ENCODE peak calls at places on chromosomes 16 and 17, in ten cellular contexts. One of them, this sample, is unnamed.

GRCh38 chr17:83103200-83103937 is 24.0 kb downstream of the METRNL start:
- DNase-seq in AG20443: no peak
- DNase-seq in GM23248: peak
- DNase-seq in epithelial cell of esophagus: no peak
- DNase-seq in NCI-H460: peak
- DNase-seq in Peyer's patch: no peak
- DNase-seq in stomach: peak
- DNase-seq in GM12892: no peak
- DNase-seq in naive thymus-derived CD8-positive, alpha-beta T cell: no peak
- DNase-seq in activated naive CD8-positive, alpha-beta T cell treated with anti-CD3 and anti-CD28 coated beads, Interleukin-2, amount 50 U/mL, for 24 hours: peak
- DNase-seq in this sample: no peak

GRCh38 chr17:55267777-55268648 is 3.3 kb downstream of the HLF start:
- DNase-seq in AG20443: no peak
- DNase-seq in GM23248: no peak
- DNase-seq in epithelial cell of esophagus: no peak
- DNase-seq in NCI-H460: no peak
- DNase-seq in Peyer's patch: no peak
- DNase-seq in stomach: no peak
- DNase-seq in GM12892: no peak
- DNase-seq in naive thymus-derived CD8-positive, alpha-beta T cell: no peak
- DNase-seq in activated naive CD8-positive, alpha-beta T cell treated with anti-CD3 and anti-CD28 coated beads, Interleukin-2, amount 50 U/mL, for 24 hours: no peak
- DNase-seq in this sample: no peak

GRCh38 chr17:44159519-44160210 is 10.8 kb upstream of the ASB16 start:
- DNase-seq in AG20443: no peak
- DNase-seq in GM23248: no peak
- DNase-seq in epithelial cell of esophagus: no peak
- DNase-seq in NCI-H460: no peak
- DNase-seq in Peyer's patch: no peak
- DNase-seq in stomach: no peak
- DNase-seq in GM12892: no peak
- DNase-seq in naive thymus-derived CD8-positive, alpha-beta T cell: no peak
- DNase-seq in activated naive CD8-positive, alpha-beta T cell treated with anti-CD3 and anti-CD28 coated beads, Interleukin-2, amount 50 U/mL, for 24 hours: no peak
- DNase-seq in this sample: peak

GRCh38 chr16:17829826-17830225 is 359.1 kb upstream of the XYLT1 start:
- DNase-seq in AG20443: no peak
- DNase-seq in GM23248: peak
- DNase-seq in epithelial cell of esophagus: no peak
- DNase-seq in NCI-H460: no peak
- DNase-seq in Peyer's patch: no peak
- DNase-seq in stomach: no peak
- DNase-seq in GM12892: no peak
- DNase-seq in naive thymus-derived CD8-positive, alpha-beta T cell: no peak
- DNase-seq in activated naive CD8-positive, alpha-beta T cell treated with anti-CD3 and anti-CD28 coated beads, Interleukin-2, amount 50 U/mL, for 24 hours: no peak
- DNase-seq in this sample: no peak

GRCh38 chr17:14205992-14206461 is 30.6 kb downstream of the CDRT15 start:
- DNase-seq in AG20443: no peak
- DNase-seq in GM23248: no peak
- DNase-seq in epithelial cell of esophagus: peak
- DNase-seq in NCI-H460: peak
- DNase-seq in Peyer's patch: no peak
- DNase-seq in stomach: peak
- DNase-seq in GM12892: no peak
- DNase-seq in naive thymus-derived CD8-positive, alpha-beta T cell: peak
- DNase-seq in activated naive CD8-positive, alpha-beta T cell treated with anti-CD3 and anti-CD28 coated beads, Interleukin-2, amount 50 U/mL, for 24 hours: peak
- DNase-seq in this sample: peak

GRCh38 chr17:46147167-46147749 is 46.0 kb downstream of the KANSL1 start:
- DNase-seq in AG20443: no peak
- DNase-seq in GM23248: no peak
- DNase-seq in epithelial cell of esophagus: no peak
- DNase-seq in NCI-H460: no peak
- DNase-seq in Peyer's patch: no peak
- DNase-seq in stomach: no peak
- DNase-seq in GM12892: no peak
- DNase-seq in naive thymus-derived CD8-positive, alpha-beta T cell: no peak
- DNase-seq in activated naive CD8-positive, alpha-beta T cell treated with anti-CD3 and anti-CD28 coated beads, Interleukin-2, amount 50 U/mL, for 24 hours: peak
- DNase-seq in this sample: no peak

GRCh38 chr17:38572665-38573365 is 32.9 kb downstream of the SRCIN1 start:
- DNase-seq in AG20443: peak
- DNase-seq in GM23248: peak
- DNase-seq in epithelial cell of esophagus: no peak
- DNase-seq in NCI-H460: no peak
- DNase-seq in Peyer's patch: no peak
- DNase-seq in stomach: peak
- DNase-seq in GM12892: peak
- DNase-seq in naive thymus-derived CD8-positive, alpha-beta T cell: peak
- DNase-seq in activated naive CD8-positive, alpha-beta T cell treated with anti-CD3 and anti-CD28 coated beads, Interleukin-2, amount 50 U/mL, for 24 hours: no peak
- DNase-seq in this sample: no peak

GRCh38 chr16:6018848-6019489 is 921.4 kb upstream of the EEF2KMT start:
- DNase-seq in AG20443: no peak
- DNase-seq in GM23248: no peak
- DNase-seq in epithelial cell of esophagus: no peak
- DNase-seq in NCI-H460: no peak
- DNase-seq in Peyer's patch: no peak
- DNase-seq in stomach: no peak
- DNase-seq in GM12892: no peak
- DNase-seq in naive thymus-derived CD8-positive, alpha-beta T cell: no peak
- DNase-seq in activated naive CD8-positive, alpha-beta T cell treated with anti-CD3 and anti-CD28 coated beads, Interleukin-2, amount 50 U/mL, for 24 hours: no peak
- DNase-seq in this sample: no peak

GRCh38 chr16:28974007-28974436 is 556 bp upstream of the SPNS1 start:
- DNase-seq in AG20443: peak
- DNase-seq in GM23248: peak
- DNase-seq in epithelial cell of esophagus: peak
- DNase-seq in NCI-H460: peak
- DNase-seq in Peyer's patch: peak
- DNase-seq in stomach: peak
- DNase-seq in GM12892: no peak
- DNase-seq in naive thymus-derived CD8-positive, alpha-beta T cell: no peak
- DNase-seq in activated naive CD8-positive, alpha-beta T cell treated with anti-CD3 and anti-CD28 coated beads, Interleukin-2, amount 50 U/mL, for 24 hours: peak
- DNase-seq in this sample: no peak

GRCh38 chr17:16215002-16215272 is 397 bp downstream of the NCOR1 start:
- DNase-seq in AG20443: peak
- DNase-seq in GM23248: peak
- DNase-seq in epithelial cell of esophagus: peak
- DNase-seq in NCI-H460: no peak
- DNase-seq in Peyer's patch: peak
- DNase-seq in stomach: peak
- DNase-seq in GM12892: peak
- DNase-seq in naive thymus-derived CD8-positive, alpha-beta T cell: no peak
- DNase-seq in activated naive CD8-positive, alpha-beta T cell treated with anti-CD3 and anti-CD28 coated beads, Interleukin-2, amount 50 U/mL, for 24 hours: peak
- DNase-seq in this sample: no peak

GRCh38 chr16:4920826-4921225 is 16.1 kb downstream of the PPL start:
- DNase-seq in AG20443: no peak
- DNase-seq in GM23248: no peak
- DNase-seq in epithelial cell of esophagus: no peak
- DNase-seq in NCI-H460: no peak
- DNase-seq in Peyer's patch: no peak
- DNase-seq in stomach: no peak
- DNase-seq in GM12892: no peak
- DNase-seq in naive thymus-derived CD8-positive, alpha-beta T cell: no peak
- DNase-seq in activated naive CD8-positive, alpha-beta T cell treated with anti-CD3 and anti-CD28 coated beads, Interleukin-2, amount 50 U/mL, for 24 hours: no peak
- DNase-seq in this sample: no peak